ENCODE peak calls at places on chromosomes 4 and X, in nine cellular contexts. F is endodermal cell; L is pancreas; U is astrocyte of the cerebellum; C is Caco-2; J is activated T-helper 1 cell treated with anti-CD3 and anti-CD28 coated beads, Interleukin-2, amount 50 U/mL, for 16 hours; T is sciatic nerve; A is stimulated activated CD8-positive, alpha-beta memory T cell treated with anti-CD3 and anti-CD28 coated beads, Interleukin-7, amount 100 ng/mL, for 48 hours; N is activated T-cell treated with anti-CD3 and anti-CD28 coated beads for 1 hour. I is an unnamed sample.

GRCh38 chr4:8164194-8164565 is 5.6 kb upstream of the ABLIM2 start:
- DNase-seq in F (no peak), L (no peak), U (no peak), C (no peak), J (no peak), T (no peak), A (no peak), N (no peak), I (no peak)

GRCh38 chr4:7402526-7402925 is 32.2 kb downstream of the PSAPL1 start:
- DNase-seq in F (no peak), L (no peak), U (no peak), C (peak), J (no peak), T (no peak), A (no peak), N (no peak), I (no peak)

GRCh38 chr4:112266823-112267222 is 18.9 kb downstream of the TIFA start:
- DNase-seq in F (no peak), L (no peak), U (no peak), C (no peak), J (no peak), T (no peak), A (no peak), N (no peak), I (no peak)

GRCh38 chrX:24842486-24842885 is 148.8 kb downstream of the POLA1 start:
- DNase-seq in F (no peak), L (no peak), U (no peak), C (no peak), J (no peak), T (no peak), A (no peak), N (no peak), I (no peak)

GRCh38 chr4:56681158-56681848 is at the start of gene HOPX:
- DNase-seq in F (peak), L (peak), U (no peak), C (peak), J (no peak), T (no peak), A (peak), N (no peak), I (peak)

GRCh38 chrX:137166591-137166990 is 132.8 kb upstream of the GPR101 start:
- DNase-seq in F (peak), L (peak), U (no peak), C (peak), J (no peak), T (no peak), A (no peak), N (no peak), I (no peak)

GRCh38 chrX:14832591-14832990 is 40.3 kb downstream of the FANCB start:
- DNase-seq in F (no peak), L (no peak), U (no peak), C (no peak), J (no peak), T (no peak), A (no peak), N (no peak), I (no peak)

GRCh38 chrX:69027181-69028005 is 137.9 kb downstream of the PJA1 start:
- DNase-seq in F (peak), L (no peak), U (peak), C (peak), J (no peak), T (no peak), A (no peak), N (no peak), I (peak)

GRCh38 chr4:118756429-118756828 is 71.2 kb downstream of the METTL14 start:
- DNase-seq in F (no peak), L (no peak), U (no peak), C (no peak), J (no peak), T (no peak), A (no peak), N (no peak), I (no peak)